ENCODE peak calls at places on chromosome X, in nine cellular contexts. V is uterus, U is suprapubic skin, F is PC-9, Y is kidney epithelial cell, L is fibroblast of the aortic adventitia, E is AG09309, S is tibial artery, B is AG04450. Q is an unnamed sample.

GRCh38 chrX:9842541-9842940 is 56.3 kb downstream of the SHROOM2 start:
- DNase-seq in B (no peak), U (no peak), L (no peak), S (no peak), V (no peak), F (no peak), Y (no peak), E (no peak), Q (no peak)

GRCh38 chrX:113260474-113260873 is 419.8 kb upstream of the AMOT start:
- DNase-seq in B (no peak), Y (no peak), S (no peak), U (no peak), E (no peak), V (no peak), L (no peak), F (no peak), Q (no peak)

GRCh38 chrX:39639871-39640270 is 457.9 kb downstream of the BCOR start:
- DNase-seq in S (no peak), E (no peak), F (no peak), Y (no peak), U (no peak), B (no peak), V (no peak), L (no peak), Q (peak; percentile 78)

GRCh38 chrX:9825966-9826365 is 39.7 kb downstream of the SHROOM2 start:
- DNase-seq in E (no peak), F (no peak), U (no peak), L (no peak), Y (no peak), V (no peak), S (no peak), B (no peak), Q (no peak)

GRCh38 chrX:57241967-57242366 is 44.5 kb upstream of the FAAH2 start:
- DNase-seq in Y (no peak), S (no peak), L (no peak), B (no peak), U (no peak), F (no peak), E (no peak), V (no peak), Q (no peak)

GRCh38 chrX:17412692-17413091 is 37.7 kb downstream of the NHS start:
- DNase-seq in E (peak; percentile 54), B (peak; percentile 27), F (peak; percentile 10), Y (peak; percentile 51), U (no peak), S (no peak), V (no peak), L (peak; percentile 64), Q (peak; percentile 86)

GRCh38 chrX:40096395-40097091 is 1.2 kb downstream of the BCOR start:
- DNase-seq in B (no peak), S (peak; percentile 74), E (no peak), F (no peak), U (no peak), L (peak; percentile 43), V (peak; percentile 47), Y (no peak), Q (no peak)

GRCh38 chrX:68721991-68722860 is 74.8 kb downstream of the STARD8 start:
- DNase-seq in S (no peak), L (no peak), U (no peak), B (no peak), Y (no peak), F (no peak), E (no peak), V (no peak), Q (no peak)

GRCh38 chrX:51975811-51976210 is 82.4 kb downstream of the MAGED1 start:
- DNase-seq in F (no peak), L (no peak), V (no peak), B (no peak), S (no peak), Y (no peak), E (no peak), U (no peak), Q (no peak)

GRCh38 chrX:133792198-133792953 is 193.0 kb downstream of the GPC3 start:
- DNase-seq in F (peak; percentile 60), Y (peak; percentile 5), V (peak; percentile 57), U (peak; percentile 74), E (peak; percentile 32), L (peak; percentile 73), B (peak; percentile 26), S (peak; percentile 67), Q (peak; percentile 54)

GRCh38 chrX:10630320-10630719 is 9.9 kb upstream of the MID1 start:
- DNase-seq in V (no peak), S (no peak), L (no peak), B (no peak), F (no peak), E (no peak), Y (no peak), U (no peak), Q (no peak)

GRCh38 chrX:102155806-102156179 is at the start of gene BEX5:
- DNase-seq in U (no peak), S (peak; percentile 65), F (peak; percentile 0), B (no peak), V (peak; percentile 62), L (no peak), Y (peak; percentile 37), E (no peak), Q (peak; percentile 57)

GRCh38 chrX:8043546-8043945 is 116.3 kb upstream of the PNPLA4 start:
- DNase-seq in S (no peak), Y (no peak), E (no peak), V (no peak), B (no peak), F (no peak), U (no peak), L (no peak), Q (peak; percentile 53)

GRCh38 chrX:69104756-69105434 is 60.4 kb downstream of the PJA1 start:
- DNase-seq in Y (no peak), F (peak; percentile 56), E (no peak), V (no peak), L (no peak), U (no peak), B (no peak), S (no peak), Q (no peak)

GRCh38 chrX:11953615-11954014 is 184.7 kb upstream of the FRMPD4 start:
- DNase-seq in U (no peak), S (no peak), V (no peak), L (peak; percentile 33), F (no peak), Y (peak; percentile 92), E (peak; percentile 5), B (peak; percentile 23), Q (peak; percentile 89)

GRCh38 chrX:42930951-42931350 is 153.0 kb upstream of the PPP1R2C start:
- DNase-seq in B (no peak), S (no peak), Y (no peak), F (no peak), V (no peak), L (no peak), E (no peak), U (no peak), Q (peak; percentile 18)

GRCh38 chrX:1903380-1903935 is 288.6 kb downstream of the ASMT start:
- DNase-seq in S (no peak), E (peak; percentile 25), B (no peak), V (no peak), Y (no peak), F (no peak), U (no peak), L (no peak), Q (peak; percentile 35)

GRCh38 chrX:101429934-101430333 is 21.9 kb downstream of the HNRNPH2 start:
- DNase-seq in E (no peak), Y (no peak), F (no peak), S (no peak), U (no peak), V (no peak), B (no peak), L (no peak), Q (peak; percentile 35)

GRCh38 chrX:134373736-134374135 is 86.2 kb upstream of the HPRT1 start:
- DNase-seq in U (no peak), E (no peak), B (no peak), V (no peak), Y (no peak), F (no peak), S (no peak), L (no peak), Q (no peak)

GRCh38 chrX:72402614-72403013 is 96.9 kb upstream of the CITED1 start:
- DNase-seq in V (no peak), U (no peak), B (no peak), F (no peak), E (no peak), Y (no peak), L (no peak), S (no peak), Q (no peak)

DNA sequence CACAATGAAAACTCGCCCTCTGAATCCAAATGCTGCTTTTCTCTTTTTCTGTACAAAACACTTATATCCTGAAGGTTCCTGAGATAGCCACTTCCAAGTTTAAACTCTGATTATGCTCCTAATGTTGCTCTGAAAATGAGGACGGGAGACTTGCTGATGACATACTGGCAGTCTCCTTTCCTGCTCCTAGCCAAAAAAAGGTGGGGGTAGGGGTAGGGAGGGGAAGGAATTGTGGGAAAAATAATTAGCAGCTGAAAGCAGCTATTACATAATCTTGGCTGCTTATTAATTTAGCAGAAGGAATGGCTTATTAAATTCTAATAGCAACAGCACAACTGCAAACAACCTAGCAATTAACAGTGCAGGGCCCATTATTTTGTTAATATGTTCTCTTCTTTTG is 2.0 kb upstream of the AP1S2 start:
- DNase-seq in B (no peak), Y (no peak), E (no peak), V (no peak), L (no peak), S (no peak), F (no peak), U (no peak), Q (no peak)
- H3K4me3 ChIP-seq in B (no peak overlapping the region), Y (no peak overlapping the region), E (no peak overlapping the region), V (no peak overlapping the region), L (no peak overlapping the region), S (no peak overlapping the region), F (no peak overlapping the region), U (no peak overlapping the region), Q (no peak overlapping the region)

GRCh38 chrX:107602694-107603239 is 25.5 kb upstream of the PRPS1 start:
- DNase-seq in F (no peak), B (no peak), V (no peak), Y (no peak), L (no peak), S (no peak), E (no peak), U (no peak), Q (no peak)
- TF ChIP-seq CTCF in F (no peak), B (no peak), V (no peak), Y (no peak), L (no peak), S (no peak), E (no peak), U (no peak), Q (no peak)

GRCh38 chrX:2967998-2968909 is 38.1 kb upstream of the ARSH start:
- DNase-seq in E (no peak), U (no peak), Y (no peak), B (no peak), L (peak; percentile 43), F (peak; percentile 5), V (no peak), S (no peak), Q (peak; percentile 30)
- H3K4me3 ChIP-seq in E (peak overlapping the region; percentile 17), U (peak overlapping the region; percentile 28), Y (no peak overlapping the region), B (no peak overlapping the region), L (peak overlapping the region; percentile 37), F (no peak overlapping the region), V (no peak overlapping the region), S (peak overlapping the region; percentile 19), Q (peak overlapping the region; percentile 21)

DNA sequence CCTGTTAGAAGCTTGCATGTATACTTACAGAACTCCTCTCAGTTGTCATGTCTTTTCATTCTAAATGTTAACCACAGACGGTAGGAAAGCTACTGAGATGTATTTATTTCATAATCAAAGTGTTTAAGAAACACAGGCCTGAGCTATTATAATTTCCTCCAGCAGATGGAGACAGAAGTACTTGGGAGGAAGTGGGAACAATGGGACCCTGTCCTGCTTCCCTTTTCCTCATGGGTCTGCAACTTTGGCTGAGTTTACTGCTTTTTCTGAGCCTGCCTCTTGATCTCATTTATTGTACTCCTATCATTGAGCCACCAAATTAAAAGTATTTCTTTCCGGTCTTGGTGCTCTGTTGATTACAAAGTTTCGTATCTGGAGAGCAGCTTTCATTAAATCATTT is 67.7 kb upstream of the SPANXN2 start:
- DNase-seq in V (no peak), L (peak; percentile 38), S (no peak), E (no peak), B (no peak), F (no peak), Y (no peak), U (no peak), Q (peak; percentile 22)
- TF ChIP-seq CTCF in V (no peak), L (peak; percentile 52), S (no peak), E (peak; percentile 53), B (no peak), F (peak; percentile 60), Y (peak; percentile 61), U (no peak), Q (peak; percentile 30)